ENCODE peak calls at places on chromosomes 2 and 18, in four cellular contexts. One of them, this sample, is unnamed.

GRCh38 chr2:150387586-150388288 is 99.7 kb downstream of the RND3 start:
- DNase-seq in K562: no peak
- DNase-seq in HepG2: no peak
- DNase-seq in GM12878: no peak
- DNase-seq in this sample: no peak

GRCh38 chr2:121386707-121387106 is 101.7 kb upstream of the TFCP2L1 start:
- DNase-seq in K562: no peak
- DNase-seq in HepG2: no peak
- DNase-seq in GM12878: no peak
- DNase-seq in this sample: no peak

GRCh38 chr2:68436270-68436669 is 30.8 kb downstream of the FBXO48 start:
- DNase-seq in K562: no peak
- DNase-seq in HepG2: no peak
- DNase-seq in GM12878: no peak
- DNase-seq in this sample: no peak

GRCh38 chr2:109066917-109067828 is 61.8 kb upstream of the SH3RF3 start:
- DNase-seq in K562: no peak
- DNase-seq in HepG2: no peak
- DNase-seq in GM12878: no peak
- DNase-seq in this sample: no peak

GRCh38 chr18:31049189-31049588 is 6.6 kb upstream of the DSC3 start:
- DNase-seq in K562: no peak
- DNase-seq in HepG2: no peak
- DNase-seq in GM12878: no peak
- DNase-seq in this sample: no peak

GRCh38 chr2:9764153-9764778 is 79.0 kb upstream of the TAF1B start:
- DNase-seq in K562: no peak
- DNase-seq in HepG2: no peak
- DNase-seq in GM12878: no peak
- DNase-seq in this sample: no peak

GRCh38 chr18:63604791-63605567 is 17.8 kb downstream of the SERPINB13 start:
- DNase-seq in K562: no peak
- DNase-seq in HepG2: no peak
- DNase-seq in GM12878: no peak
- DNase-seq in this sample: no peak

GRCh38 chr18:9792565-9793226 is 84.6 kb downstream of the RAB31 start:
- DNase-seq in K562: peak; percentile 71
- DNase-seq in HepG2: peak; percentile 38
- DNase-seq in GM12878: no peak
- DNase-seq in this sample: peak; percentile 83

GRCh38 chr18:9902832-9903231 is 11.0 kb upstream of the VAPA start:
- DNase-seq in K562: no peak
- DNase-seq in HepG2: no peak
- DNase-seq in GM12878: no peak
- DNase-seq in this sample: no peak

GRCh38 chr2:72263043-72263780 is 115.5 kb upstream of the CYP26B1 start:
- DNase-seq in K562: no peak
- DNase-seq in HepG2: no peak
- DNase-seq in GM12878: no peak
- DNase-seq in this sample: no peak

GRCh38 chr2:74548285-74548918 is 5.3 kb downstream of the LOXL3 start:
- DNase-seq in K562: no peak
- DNase-seq in HepG2: no peak
- DNase-seq in GM12878: no peak
- DNase-seq in this sample: no peak

GRCh38 chr2:6968319-6969100 is 51.3 kb downstream of the RNF144A start:
- DNase-seq in K562: no peak
- DNase-seq in HepG2: peak; percentile 21
- DNase-seq in GM12878: no peak
- DNase-seq in this sample: no peak

GRCh38 chr2:50863856-50864255 is 168.1 kb downstream of the NRXN1 start:
- DNase-seq in K562: no peak
- DNase-seq in HepG2: no peak
- DNase-seq in GM12878: no peak
- DNase-seq in this sample: no peak

GRCh38 chr2:145750074-145750473 is 1230.2 kb upstream of the ZEB2 start:
- DNase-seq in K562: no peak
- DNase-seq in HepG2: no peak
- DNase-seq in GM12878: no peak
- DNase-seq in this sample: no peak

GRCh38 chr2:165563468-165564225 is 94.1 kb downstream of the CSRNP3 start:
- DNase-seq in K562: no peak
- DNase-seq in HepG2: peak; percentile 16
- DNase-seq in GM12878: no peak
- DNase-seq in this sample: no peak

GRCh38 chr2:227462463-227462951 is 9.4 kb upstream of the AGFG1 start:
- DNase-seq in K562: peak; percentile 22
- DNase-seq in HepG2: no peak
- DNase-seq in GM12878: no peak
- DNase-seq in this sample: no peak

GRCh38 chr2:227822416-227823003 is 8.9 kb downstream of the CCL20 start:
- DNase-seq in K562: no peak
- DNase-seq in HepG2: peak; percentile 21
- DNase-seq in GM12878: no peak
- DNase-seq in this sample: no peak

GRCh38 chr2:23445450-23445868 is 60.5 kb downstream of the KLHL29 start:
- DNase-seq in K562: no peak
- DNase-seq in HepG2: no peak
- DNase-seq in GM12878: no peak
- DNase-seq in this sample: no peak

GRCh38 chr2:142509401-142509800 is 368.1 kb upstream of the KYNU start:
- DNase-seq in K562: no peak
- DNase-seq in HepG2: no peak
- DNase-seq in GM12878: no peak
- DNase-seq in this sample: no peak

GRCh38 chr2:1639086-1639858 is 105.0 kb downstream of the PXDN start:
- DNase-seq in K562: no peak
- DNase-seq in HepG2: no peak
- DNase-seq in GM12878: no peak
- DNase-seq in this sample: no peak

GRCh38 chr2:239717706-239718105 is 307.4 kb downstream of the NDUFA10 start:
- DNase-seq in K562: no peak
- DNase-seq in HepG2: no peak
- DNase-seq in GM12878: no peak
- DNase-seq in this sample: no peak
- TF ChIP-seq TCF7 in K562: no peak
- TF ChIP-seq TCF7 in HepG2: no peak
- TF ChIP-seq TCF7 in GM12878: no peak
- TF ChIP-seq TCF7 in this sample: no peak

GRCh38 chr18:28081516-28081915 is 95.4 kb downstream of the CDH2 start:
- DNase-seq in K562: no peak
- DNase-seq in HepG2: no peak
- DNase-seq in GM12878: no peak
- DNase-seq in this sample: no peak

GRCh38 chr18:28079883-28080282 is 97.0 kb downstream of the CDH2 start:
- DNase-seq in K562: no peak
- DNase-seq in HepG2: no peak
- DNase-seq in GM12878: no peak
- DNase-seq in this sample: no peak

GRCh38 chr18:28078849-28079248 is 98.1 kb downstream of the CDH2 start:
- DNase-seq in K562: no peak
- DNase-seq in HepG2: no peak
- DNase-seq in GM12878: no peak
- DNase-seq in this sample: no peak

GRCh38 chr18:28078298-28078697 is 98.6 kb downstream of the CDH2 start:
- DNase-seq in K562: no peak
- DNase-seq in HepG2: no peak
- DNase-seq in GM12878: no peak
- DNase-seq in this sample: no peak

DNA sequence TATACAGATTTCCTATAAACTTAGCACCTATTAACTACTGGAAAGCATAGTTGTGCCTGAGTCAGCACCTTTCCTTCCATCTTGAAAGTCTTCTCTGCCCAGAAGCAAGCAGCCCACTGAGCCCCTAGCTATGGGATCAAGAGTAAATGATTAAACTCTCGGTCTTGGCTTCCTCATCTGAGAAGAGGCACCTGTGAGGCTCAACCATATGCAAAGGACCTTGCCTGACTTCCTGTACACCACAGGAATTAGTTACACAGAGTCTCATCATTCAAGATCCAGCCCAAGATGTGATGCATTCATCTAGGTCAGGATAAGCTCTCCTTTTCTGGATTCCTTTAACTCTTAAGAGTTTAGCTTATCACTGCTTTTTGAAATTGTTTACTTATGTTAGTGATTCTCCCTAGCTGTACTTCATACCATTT is 96.0 kb downstream of the CDH2 start:
- DNase-seq in K562: no peak
- DNase-seq in HepG2: no peak
- DNase-seq in GM12878: no peak
- DNase-seq in this sample: no peak
- TF ChIP-seq TCF7 in K562: no peak
- TF ChIP-seq TCF7 in HepG2: no peak
- TF ChIP-seq TCF7 in GM12878: no peak
- TF ChIP-seq TCF7 in this sample: no peak

DNA sequence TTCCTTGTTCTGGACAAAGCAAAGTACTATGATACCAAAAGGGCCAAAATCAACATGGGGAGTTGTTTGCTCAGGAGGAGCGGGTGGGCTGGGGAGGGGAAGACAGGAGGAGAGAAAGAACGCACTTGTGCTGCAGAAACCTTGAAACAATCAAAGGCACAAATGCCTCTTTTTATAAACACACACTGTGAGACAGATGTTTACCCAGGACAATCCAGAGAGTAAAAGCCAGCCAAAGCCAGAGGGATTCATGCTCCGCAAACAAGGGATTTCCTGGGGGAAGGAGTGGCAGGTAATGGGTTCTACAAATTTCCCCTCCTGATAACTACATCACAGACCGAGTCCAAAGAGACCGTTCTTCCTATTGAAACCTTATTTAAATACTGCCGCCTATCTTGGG is 323.5 kb upstream of the SKOR2 start:
- DNase-seq in K562: no peak
- DNase-seq in HepG2: peak; percentile 92
- DNase-seq in GM12878: no peak
- DNase-seq in this sample: no peak
- TF ChIP-seq TCF7 in K562: no peak
- TF ChIP-seq TCF7 in HepG2: peak; percentile 91
- TF ChIP-seq TCF7 in GM12878: no peak
- TF ChIP-seq TCF7 in this sample: no peak

GRCh38 chr2:181174880-181175590 is 194.6 kb downstream of the UBE2E3 start:
- DNase-seq in K562: no peak
- DNase-seq in HepG2: no peak
- DNase-seq in GM12878: no peak
- DNase-seq in this sample: no peak

GRCh38 chr2:181178130-181178529 is 197.7 kb downstream of the UBE2E3 start:
- DNase-seq in K562: no peak
- DNase-seq in HepG2: no peak
- DNase-seq in GM12878: no peak
- DNase-seq in this sample: no peak

GRCh38 chr2:181176540-181176939 is 196.1 kb downstream of the UBE2E3 start:
- DNase-seq in K562: no peak
- DNase-seq in HepG2: no peak
- DNase-seq in GM12878: no peak
- DNase-seq in this sample: no peak

GRCh38 chr2:181177376-181177775 is 197.0 kb downstream of the UBE2E3 start:
- DNase-seq in K562: no peak
- DNase-seq in HepG2: no peak
- DNase-seq in GM12878: no peak
- DNase-seq in this sample: no peak

GRCh38 chr2:181178823-181179412 is 198.5 kb downstream of the UBE2E3 start:
- DNase-seq in K562: peak; percentile 21
- DNase-seq in HepG2: peak; percentile 43
- DNase-seq in GM12878: no peak
- DNase-seq in this sample: peak; percentile 43
- TF ChIP-seq TCF7 in K562: no peak
- TF ChIP-seq TCF7 in HepG2: no peak
- TF ChIP-seq TCF7 in GM12878: no peak
- TF ChIP-seq TCF7 in this sample: no peak

GRCh38 chr18:73118121-73118816 is 250.5 kb upstream of the NETO1 start:
- DNase-seq in K562: no peak
- DNase-seq in HepG2: no peak
- DNase-seq in GM12878: no peak
- DNase-seq in this sample: no peak
- TF ChIP-seq TCF7 in K562: no peak
- TF ChIP-seq TCF7 in HepG2: no peak
- TF ChIP-seq TCF7 in GM12878: no peak
- TF ChIP-seq TCF7 in this sample: no peak

GRCh38 chr2:174868916-174869315 is 104.6 kb upstream of the CHRNA1 start:
- DNase-seq in K562: no peak
- DNase-seq in HepG2: peak; percentile 13
- DNase-seq in GM12878: no peak
- DNase-seq in this sample: no peak
- TF ChIP-seq TCF7 in K562: no peak
- TF ChIP-seq TCF7 in HepG2: no peak
- TF ChIP-seq TCF7 in GM12878: no peak
- TF ChIP-seq TCF7 in this sample: no peak

GRCh38 chr2:224442092-224442999 is 40.4 kb upstream of the FAM124B start:
- DNase-seq in K562: no peak
- DNase-seq in HepG2: no peak
- DNase-seq in GM12878: no peak
- DNase-seq in this sample: peak; percentile 37
- TF ChIP-seq TCF7 in K562: no peak
- TF ChIP-seq TCF7 in HepG2: no peak
- TF ChIP-seq TCF7 in GM12878: no peak
- TF ChIP-seq TCF7 in this sample: no peak

This sample was measured in WTC11.